ENCODE peak calls at places on chromosomes 7 and 10, in eight cellular contexts. L is fibroblast of lung, R is cardiac muscle cell, F is astrocyte, Y is psoas muscle, G is endodermal cell, E is GM12864, I is AG04449. H is an unnamed sample.

GRCh38 chr7:39650676-39651075 is 27.3 kb downstream of the RALA start:
- DNase-seq in E (no peak), F (peak), Y (peak), L (peak), G (no peak), R (no peak), I (no peak), H (no peak)

GRCh38 chr7:21413502-21413901 is 14.4 kb upstream of the SP4 start:
- DNase-seq in Y (no peak), G (no peak), E (no peak), R (no peak), L (no peak), I (no peak), F (no peak), H (no peak)

GRCh38 chr10:91907914-91908357 is 1.4 kb downstream of the FGFBP3 start:
- DNase-seq in L (no peak), G (peak), I (no peak), E (no peak), Y (peak), F (no peak), R (peak), H (peak)

GRCh38 chr7:116227678-116228239 is 17.4 kb downstream of the TES start:
- DNase-seq in E (no peak), I (peak), G (no peak), R (no peak), L (peak), Y (no peak), F (peak), H (no peak)

GRCh38 chr7:141333459-141333858 is 217.8 kb upstream of the AGK start:
- DNase-seq in I (no peak), Y (no peak), G (peak), E (no peak), F (no peak), L (no peak), R (peak), H (no peak)

GRCh38 chr10:73644015-73644743 is 2.9 kb upstream of the MYOZ1 start:
- DNase-seq in E (peak), R (peak), L (peak), F (no peak), I (no peak), G (peak), Y (peak), H (peak)

GRCh38 chr10:31700222-31700621 is 228.4 kb downstream of the ARHGAP12 start:
- DNase-seq in L (peak), R (no peak), F (no peak), Y (no peak), G (no peak), E (no peak), I (no peak), H (no peak)

GRCh38 chr7:6268909-6269306 is 3.5 kb downstream of the CYTH3 start:
- DNase-seq in G (peak), L (no peak), E (no peak), I (no peak), F (no peak), Y (no peak), R (no peak), H (no peak)

GRCh38 chr10:35421553-35422178 is 85.4 kb downstream of the CCNY start:
- DNase-seq in L (peak), Y (no peak), R (no peak), E (no peak), F (peak), G (peak), I (peak), H (no peak)

GRCh38 chr7:124784879-124785818 is 19.6 kb upstream of the GPR37 start:
- DNase-seq in E (peak), I (peak), Y (peak), F (peak), R (peak), L (peak), G (peak), H (peak)

GRCh38 chr7:46812047-46812672 is 769.8 kb downstream of the TNS3 start:
- DNase-seq in Y (no peak), E (no peak), G (no peak), L (no peak), R (no peak), F (peak), I (no peak), H (no peak)

GRCh38 chr7:41333506-41333905 is 369.4 kb downstream of the INHBA start:
- DNase-seq in F (peak), E (no peak), L (peak), Y (no peak), R (no peak), G (no peak), I (peak), H (no peak)

GRCh38 chr7:139095194-139095659 is 14.3 kb downstream of the ZC3HAV1 start:
- DNase-seq in G (peak), L (no peak), Y (peak), I (no peak), R (no peak), F (no peak), E (peak), H (peak)

GRCh38 chr10:9069136-9069535 is 1014.6 kb downstream of the GATA3 start:
- DNase-seq in I (no peak), F (peak), L (no peak), G (no peak), E (no peak), R (no peak), Y (no peak), H (no peak)

GRCh38 chr7:84195295-84196006 is 862 bp upstream of the SEMA3A start:
- DNase-seq in F (no peak), G (no peak), R (no peak), Y (no peak), I (no peak), L (peak), E (no peak), H (no peak)

GRCh38 chr7:149450821-149451220 is 10.0 kb downstream of the ZNF777 start:
- DNase-seq in E (no peak), I (no peak), G (peak), F (no peak), R (no peak), L (no peak), Y (no peak), H (no peak)

GRCh38 chr7:4613855-4614548 is 68.1 kb upstream of the FOXK1 start:
- DNase-seq in E (no peak), I (peak), F (peak), R (no peak), L (peak), Y (peak), G (no peak), H (no peak)

GRCh38 chr7:139232377-139232717 is 1.3 kb downstream of the UBN2 start:
- DNase-seq in F (no peak), Y (no peak), E (no peak), R (no peak), G (no peak), I (no peak), L (no peak), H (no peak)

GRCh38 chr10:43819464-43820225 is 171.0 kb upstream of the ZNF32 start:
- DNase-seq in I (no peak), R (no peak), L (no peak), G (peak), Y (no peak), E (no peak), F (no peak), H (no peak)

GRCh38 chr7:135338151-135338550 is 104.5 kb downstream of the STRA8 start:
- DNase-seq in Y (no peak), E (no peak), F (no peak), G (no peak), I (no peak), R (no peak), L (no peak), H (no peak)

GRCh38 chr7:74007260-74007567 is 20.8 kb upstream of the ELN start:
- DNase-seq in E (no peak), F (no peak), I (no peak), Y (no peak), L (no peak), G (no peak), R (no peak), H (no peak)

GRCh38 chr10:47023237-47024045 is 112.2 kb downstream of the PTPN20 start:
- DNase-seq in F (no peak), I (no peak), L (no peak), R (no peak), E (no peak), Y (no peak), G (peak), H (no peak)

GRCh38 chr7:80346704-80347103 is 165.2 kb downstream of the GNAT3 start:
- DNase-seq in R (no peak), L (peak), I (no peak), E (no peak), G (no peak), Y (no peak), F (peak), H (no peak)

GRCh38 chr7:41709621-41710020 is 6.7 kb upstream of the INHBA start:
- DNase-seq in G (no peak), Y (no peak), R (no peak), E (no peak), F (peak), L (peak), I (peak), H (no peak)

GRCh38 chr7:577278-577665 is 57.6 kb upstream of the PDGFA start:
- DNase-seq in Y (no peak), G (no peak), E (no peak), F (no peak), L (no peak), I (no peak), R (no peak), H (no peak)

GRCh38 chr7:14973712-14974428 is 71.3 kb upstream of the DGKB start:
- DNase-seq in E (no peak), R (no peak), I (no peak), G (no peak), Y (no peak), F (no peak), L (peak), H (no peak)

GRCh38 chr7:104979167-104979841 is 34.7 kb upstream of the KMT2E start:
- DNase-seq in E (no peak), I (no peak), G (peak), R (peak), F (peak), Y (peak), L (peak), H (no peak)

GRCh38 chr7:155280446-155281410 is 16.9 kb upstream of the INSIG1 start:
- DNase-seq in F (no peak), R (no peak), L (no peak), I (no peak), E (no peak), Y (no peak), G (no peak), H (no peak)

GRCh38 chr10:96642973-96643372 is 56.2 kb upstream of the TM9SF3 start:
- DNase-seq in L (no peak), E (no peak), Y (peak), R (peak), I (no peak), G (peak), F (no peak), H (peak)

GRCh38 chr7:134482858-134483257 is 24.0 kb upstream of the AKR1B1 start:
- DNase-seq in R (no peak), Y (no peak), E (no peak), G (no peak), L (no peak), F (no peak), I (no peak), H (no peak)

GRCh38 chr10:63713191-63714144 is 192.3 kb downstream of the REEP3 start:
- DNase-seq in I (no peak), E (no peak), L (peak), F (peak), G (peak), R (peak), Y (peak), H (no peak)

GRCh38 chr10:112369495-112370423 is 4.2 kb upstream of the ACSL5 start:
- DNase-seq in I (no peak), G (no peak), Y (no peak), R (no peak), L (no peak), E (peak), F (no peak), H (no peak)

GRCh38 chr10:6053816-6054581 is 8.2 kb downstream of the IL2RA start:
- DNase-seq in G (no peak), F (no peak), R (no peak), Y (peak), E (no peak), I (no peak), L (no peak), H (no peak)

DNA sequence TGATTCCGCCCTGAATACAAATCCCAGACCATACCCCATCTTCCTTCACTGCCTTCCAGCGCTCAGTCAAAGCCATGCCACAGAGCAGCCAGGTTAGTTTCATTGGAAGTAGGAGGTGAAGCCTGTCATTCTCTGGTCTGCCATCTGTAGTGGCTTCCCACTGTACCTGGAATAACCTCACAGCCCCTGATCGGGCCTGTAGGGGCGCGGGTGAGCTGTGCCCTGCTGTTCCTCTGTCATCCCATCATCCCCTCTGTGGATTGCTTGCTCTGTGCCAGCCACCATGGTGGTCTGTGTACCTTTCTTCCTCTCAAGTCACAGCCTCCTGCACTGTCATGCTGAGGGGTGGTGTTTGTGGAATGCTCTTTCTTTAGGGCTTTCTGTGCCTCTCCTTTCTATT is 155.1 kb downstream of the ZNF22 start:
- DNase-seq in R (no peak), E (no peak), L (no peak), F (no peak), I (no peak), Y (no peak), G (peak), H (no peak)
- TF ChIP-seq CTCF in R (no peak), E (no peak), L (no peak), F (no peak), I (no peak), Y (no peak), G (peak), H (no peak)

GRCh38 chr10:78335691-78336401 is 302.2 kb downstream of the RPS24 start:
- DNase-seq in F (peak), I (no peak), R (no peak), L (peak), G (peak), Y (peak), E (no peak), H (no peak)

GRCh38 chr10:78335371-78335690 is 301.7 kb downstream of the RPS24 start:
- DNase-seq in G (no peak), E (no peak), L (no peak), F (no peak), Y (no peak), I (no peak), R (no peak), H (no peak)

GRCh38 chr10:78337646-78338391 is 304.2 kb downstream of the RPS24 start:
- DNase-seq in G (peak), L (no peak), F (peak), I (no peak), E (no peak), Y (no peak), R (no peak), H (no peak)

GRCh38 chr10:78337016-78337415 is 303.4 kb downstream of the RPS24 start:
- DNase-seq in I (no peak), Y (no peak), G (peak), L (no peak), R (no peak), E (no peak), F (no peak), H (no peak)

GRCh38 chr10:78336402-78336791 is 302.7 kb downstream of the RPS24 start:
- DNase-seq in G (peak), F (peak), R (no peak), Y (no peak), L (peak), E (no peak), I (peak), H (no peak)
- TF ChIP-seq CTCF in G (no peak), F (no peak), R (no peak), Y (no peak), L (no peak), E (no peak), I (no peak), H (no peak)

DNA sequence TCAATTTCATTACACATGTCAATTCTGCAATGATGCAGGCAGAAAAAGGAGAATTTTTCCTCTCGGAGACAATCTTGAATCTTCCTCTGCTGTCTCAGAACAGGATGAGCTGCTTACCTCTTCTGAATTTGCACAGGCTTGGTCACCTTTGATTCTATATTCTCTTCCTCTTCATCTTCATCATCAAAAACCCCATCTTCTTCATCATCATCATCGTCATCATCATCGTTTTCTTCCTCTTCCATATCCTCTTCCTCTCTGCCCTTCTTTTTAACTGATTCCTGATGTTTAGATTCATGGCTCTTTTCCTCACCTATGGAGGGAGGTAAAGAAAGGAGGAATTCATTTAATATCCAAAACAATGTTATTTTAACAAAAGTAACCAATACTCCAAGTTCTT is 8.0 kb downstream of the RBM28 start:
- DNase-seq in G (no peak), E (no peak), Y (no peak), I (no peak), L (no peak), R (no peak), F (no peak), H (no peak)
- TF ChIP-seq CTCF in G (no peak), E (no peak), Y (no peak), I (no peak), L (no peak), R (no peak), F (no peak), H (no peak)

GRCh38 chr10:124125305-124126116 is 32.1 kb upstream of the CHST15 start:
- DNase-seq in Y (no peak), E (no peak), R (peak), L (no peak), G (peak), F (peak), I (peak), H (no peak)
- TF ChIP-seq CTCF in Y (peak), E (peak), R (peak), L (no peak), G (peak), F (peak), I (peak), H (peak)

GRCh38 chr10:130251766-130252165 is 115.6 kb downstream of the GLRX3 start:
- DNase-seq in L (no peak), Y (no peak), I (no peak), F (no peak), R (no peak), G (no peak), E (no peak), H (no peak)
- TF ChIP-seq CTCF in L (no peak), Y (no peak), I (no peak), F (no peak), R (no peak), G (no peak), E (no peak), H (no peak)

GRCh38 chr7:95373323-95373722 is 22.9 kb downstream of the PON3 start:
- DNase-seq in I (no peak), E (no peak), F (no peak), L (no peak), G (no peak), Y (no peak), R (no peak), H (no peak)
- TF ChIP-seq CTCF in I (no peak), E (no peak), F (no peak), L (no peak), G (peak), Y (no peak), R (no peak), H (no peak)

H was measured in GM13977.